ENCODE peak calls at places on chromosomes 6 and 20, in five cellular contexts. P is HepG2, N is DND-41, T is Calu3, J is brain microvascular endothelial cell. L is an unnamed sample.

GRCh38 chr6:150027806-150028565 is 2.7 kb upstream of the RAET1L start:
- DNase-seq in P (no peak), N (no peak), T (no peak), J (no peak), L (no peak)

GRCh38 chr6:71394001-71394432 is 105.4 kb downstream of the OGFRL1 start:
- DNase-seq in P (no peak), N (no peak), T (no peak), J (no peak), L (no peak)

GRCh38 chr6:67237276-67237675 is 1397.8 kb upstream of the ADGRB3 start:
- DNase-seq in P (no peak), N (no peak), T (no peak), J (no peak), L (no peak)

GRCh38 chr6:135703621-135704020 is 147.9 kb upstream of the PDE7B start:
- DNase-seq in P (no peak), N (no peak), T (no peak), J (no peak), L (no peak)

GRCh38 chr6:149899926-149900619 is 2.2 kb upstream of the RAET1E start:
- DNase-seq in P (no peak), N (no peak), T (no peak), J (no peak), L (no peak)

GRCh38 chr6:5287205-5287965 is 26.1 kb downstream of the FARS2 start:
- DNase-seq in P (no peak), N (no peak), T (no peak), J (peak; percentile 69), L (no peak)

GRCh38 chr6:138545621-138545980 is 46.3 kb upstream of the NHSL1 start:
- DNase-seq in P (no peak), N (no peak), T (no peak), J (peak; percentile 74), L (peak; percentile 16)

GRCh38 chr6:155936127-155936526 is 480.5 kb upstream of the NOX3 start:
- DNase-seq in P (no peak), N (no peak), T (no peak), J (no peak), L (no peak)

GRCh38 chr6:113909224-113909856 is 52.2 kb downstream of the MARCKS start:
- DNase-seq in P (peak; percentile 45), N (no peak), T (peak; percentile 32), J (peak; percentile 69), L (no peak)

GRCh38 chr6:31822038-31822821 is 5.3 kb upstream of the HSPA1B start:
- DNase-seq in P (peak; percentile 67), N (peak; percentile 64), T (peak; percentile 93), J (peak; percentile 53), L (peak; percentile 89)

GRCh38 chr6:52509281-52510212 is 67.3 kb downstream of the TRAM2 start:
- DNase-seq in P (no peak), N (no peak), T (no peak), J (peak; percentile 68), L (no peak)

GRCh38 chr20:58870293-58871014 is 17.9 kb downstream of the GNAS start:
- DNase-seq in P (peak; percentile 70), N (peak; percentile 58), T (peak; percentile 91), J (peak; percentile 49), L (peak; percentile 82)

GRCh38 chr6:157832250-157832967 is 9.4 kb downstream of the SNX9 start:
- DNase-seq in P (no peak), N (no peak), T (no peak), J (no peak), L (no peak)

GRCh38 chr6:131101911-131102680 is 33.2 kb upstream of the AKAP7 start:
- DNase-seq in P (no peak), N (no peak), T (no peak), J (no peak), L (no peak)

GRCh38 chr20:54088430-54088829 is 18.0 kb upstream of the BCAS1 start:
- DNase-seq in P (no peak), N (no peak), T (no peak), J (no peak), L (no peak)

GRCh38 chr20:52103911-52104545 is 87.6 kb downstream of the ZFP64 start:
- DNase-seq in P (no peak), N (peak; percentile 81), T (no peak), J (peak; percentile 9), L (no peak)

GRCh38 chr6:108535079-108535742 is 25.5 kb upstream of the FOXO3 start:
- DNase-seq in P (no peak), N (no peak), T (no peak), J (no peak), L (no peak)

GRCh38 chr6:151014404-151015150 is 149.1 kb downstream of the MTHFD1L start:
- DNase-seq in P (peak; percentile 80), N (peak; percentile 57), T (peak; percentile 73), J (peak; percentile 69), L (peak; percentile 77)

L was measured in testis.